ENCODE peak calls at places on chromosomes 12 and 14, in seven cellular contexts. V is GM23248, J is OCI-LY7, M is neural progenitor cell, G is PC-3, B is GM23338, P is HCT116. C is an unnamed sample.

GRCh38 chr14:73059326-73059725 is 992 bp downstream of the RBM25 start:
- DNase-seq in P (no peak), J (peak), G (no peak), M (no peak), V (peak), B (no peak), C (no peak)

GRCh38 chr14:93967637-93968250 is 8.6 kb downstream of the ASB2 start:
- DNase-seq in G (no peak), B (no peak), M (no peak), J (peak), V (no peak), P (no peak), C (no peak)

GRCh38 chr12:121656122-121656521 is 13.3 kb downstream of the MORN3 start:
- DNase-seq in M (no peak), B (no peak), P (no peak), G (no peak), J (no peak), V (no peak), C (no peak)

GRCh38 chr14:99758121-99758871 is 34.9 kb upstream of the EML1 start:
- DNase-seq in P (no peak), G (peak), J (no peak), M (peak), B (peak), V (peak), C (no peak)

GRCh38 chr14:69260246-69260978 is 454 bp downstream of the GALNT16 start:
- DNase-seq in P (no peak), V (peak), G (no peak), M (peak), B (peak), J (no peak), C (no peak)

GRCh38 chr12:11822071-11822818 is 172.8 kb downstream of the ETV6 start:
- DNase-seq in P (no peak), B (no peak), G (no peak), V (peak), J (peak), M (peak), C (peak)

GRCh38 chr14:50318031-50318626 is 6.0 kb downstream of the DMAC2L start:
- DNase-seq in G (peak), J (peak), M (peak), V (peak), B (peak), P (peak), C (no peak)

GRCh38 chr12:34033628-34034296 is 11.5 kb downstream of the ALG10 start:
- DNase-seq in P (peak), M (peak), G (peak), V (peak), J (peak), B (peak), C (peak)

GRCh38 chr12:100868487-100868886 is 73.9 kb downstream of the ANO4 start:
- DNase-seq in M (no peak), P (no peak), J (no peak), B (no peak), V (peak), G (peak), C (no peak)

GRCh38 chr12:127570387-127570786 is 696.6 kb upstream of the TMEM132C start:
- DNase-seq in B (no peak), J (no peak), G (no peak), P (no peak), M (no peak), V (no peak), C (no peak)

GRCh38 chr12:71685312-71685906 is 473 bp upstream of the TMEM19 start:
- DNase-seq in V (peak), G (no peak), J (no peak), M (no peak), P (no peak), B (no peak), C (no peak)

GRCh38 chr14:61184117-61184516 is 97.0 kb downstream of the TMEM30B start:
- DNase-seq in P (no peak), G (peak), V (peak), J (no peak), M (no peak), B (no peak), C (no peak)

GRCh38 chr14:52318829-52319604 is 4.9 kb downstream of the PTGER2 start:
- DNase-seq in M (no peak), J (no peak), P (no peak), G (no peak), B (no peak), V (peak), C (no peak)

DNA sequence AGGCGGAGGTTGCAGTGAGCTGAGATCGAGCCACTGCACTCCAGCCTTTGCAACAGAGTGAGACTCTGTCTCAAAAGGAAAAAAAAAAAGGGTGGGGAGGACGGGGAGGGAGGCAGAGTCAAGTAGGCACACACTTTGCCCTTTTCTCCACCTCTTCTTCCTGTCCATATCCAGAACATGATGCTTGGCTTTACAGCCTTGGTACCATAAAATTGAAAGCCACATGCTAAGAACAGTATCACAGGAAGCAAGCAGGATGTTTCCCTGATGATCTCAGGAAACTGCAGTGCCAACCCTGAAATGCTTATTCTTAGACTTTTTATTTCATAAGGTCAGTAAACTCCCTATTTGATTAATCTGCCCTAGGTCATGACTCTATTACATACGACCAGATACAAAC is 32.5 kb upstream of the YAF2 start:
- DNase-seq in P (no peak), M (no peak), B (no peak), J (no peak), G (no peak), V (no peak), C (no peak)
- TF ChIP-seq EZH2phosphoT487 in P (no peak), M (no peak), B (no peak), J (no peak), G (no peak), V (no peak), C (no peak)

DNA sequence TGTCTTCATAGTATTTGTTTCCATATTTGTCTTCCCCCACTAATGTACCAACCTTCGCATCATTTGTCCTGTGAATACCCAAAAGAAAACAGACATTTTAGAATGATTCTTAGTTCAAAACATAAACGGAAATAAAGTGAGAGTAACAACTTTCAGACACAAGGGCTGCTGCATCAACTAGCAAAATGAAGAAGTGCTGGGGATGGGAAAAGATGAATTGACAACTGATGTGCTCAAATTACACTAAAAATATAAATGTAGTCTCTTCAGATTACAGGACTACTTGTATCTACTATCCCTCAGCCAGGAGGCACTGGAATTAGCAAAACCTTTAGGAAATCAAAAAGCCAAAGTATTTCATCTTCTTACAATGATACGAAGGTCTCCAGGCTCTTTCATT is 743 bp downstream of the NDUFA12 start:
- DNase-seq in J (peak), P (no peak), G (no peak), V (peak), M (no peak), B (no peak), C (no peak)
- H3K27ac ChIP-seq in J (peak), P (peak), G (no peak), V (peak), M (no peak), B (peak), C (peak)

GRCh38 chr12:124608451-124608870 is 41.0 kb upstream of the NCOR2 start:
- DNase-seq in G (peak), B (no peak), P (no peak), M (no peak), V (no peak), J (peak), C (peak)

GRCh38 chr12:124610021-124610606 is 42.7 kb upstream of the NCOR2 start:
- DNase-seq in P (no peak), M (no peak), J (peak), G (no peak), V (no peak), B (no peak), C (no peak)

GRCh38 chr12:124607681-124608425 is 40.4 kb upstream of the NCOR2 start:
- DNase-seq in G (peak), P (no peak), J (peak), V (peak), M (no peak), B (no peak), C (no peak)

GRCh38 chr12:124610629-124611558 is 43.5 kb upstream of the NCOR2 start:
- DNase-seq in M (no peak), B (no peak), G (no peak), J (no peak), P (no peak), V (no peak), C (no peak)

DNA sequence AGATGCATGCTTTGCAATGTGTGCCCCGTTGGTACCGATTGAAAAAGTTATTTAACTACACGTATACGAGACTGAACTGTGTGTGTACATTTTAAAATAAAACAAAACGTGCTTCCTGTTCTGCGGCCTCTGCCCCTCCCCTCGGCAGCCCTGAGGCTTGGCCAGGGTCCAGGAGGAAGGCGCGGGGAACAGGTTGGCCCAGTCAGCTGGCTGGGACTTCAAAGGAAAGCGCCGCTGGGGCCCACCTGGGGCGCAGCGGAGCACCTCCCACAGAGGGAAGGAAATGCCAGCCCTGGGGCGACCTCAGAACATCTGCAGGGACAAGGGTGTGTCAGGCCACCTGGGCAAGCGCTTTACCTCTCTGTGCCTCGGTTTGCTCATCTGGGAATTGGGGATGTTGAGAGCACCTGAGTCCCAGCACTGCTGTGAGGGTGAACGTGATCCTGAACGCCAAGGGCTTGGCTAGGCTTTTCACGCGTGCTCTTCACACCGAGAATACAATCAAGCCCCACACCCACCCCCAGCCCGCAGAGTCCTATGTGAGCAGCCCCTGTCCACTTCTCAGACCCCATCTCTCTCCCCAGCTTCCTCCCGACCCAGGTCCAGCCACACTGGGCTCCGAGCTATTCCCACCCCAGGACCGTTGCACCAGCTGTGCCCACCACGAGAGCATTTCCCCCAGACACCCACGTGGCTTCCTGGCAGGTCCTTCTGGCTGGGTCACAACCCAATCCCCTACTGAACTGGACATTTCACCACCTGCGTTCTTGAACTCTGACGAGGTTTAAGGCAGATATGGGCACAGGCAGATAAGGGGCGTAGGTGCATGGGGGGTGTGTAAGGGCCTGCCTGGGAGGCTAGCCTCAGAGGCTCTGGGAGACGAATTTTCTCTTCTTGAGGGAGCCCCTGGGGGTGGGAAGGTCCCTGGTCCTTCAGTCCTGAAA is 41.9 kb upstream of the NCOR2 start:
- DNase-seq in G (peak), J (peak), B (peak), V (no peak), P (peak), M (no peak), C (peak)
- TF ChIP-seq EZH2phosphoT487 in G (no peak), J (no peak), B (no peak), V (no peak), P (no peak), M (no peak), C (no peak)

GRCh38 chr14:21087294-21088091 is 11.0 kb downstream of the ZNF219 start:
- DNase-seq in B (peak), P (no peak), J (peak), V (peak), M (peak), G (peak), C (peak)

GRCh38 chr14:21084988-21085853 is 13.2 kb downstream of the ZNF219 start:
- DNase-seq in P (no peak), J (no peak), V (peak), G (peak), M (no peak), B (no peak), C (no peak)

GRCh38 chr14:21089271-21089670 is 9.2 kb downstream of the ZNF219 start:
- DNase-seq in M (no peak), J (no peak), V (no peak), G (no peak), P (no peak), B (no peak), C (no peak)

GRCh38 chr14:21088687-21089086 is 9.8 kb downstream of the ZNF219 start:
- DNase-seq in V (no peak), B (no peak), M (no peak), P (no peak), G (no peak), J (no peak), C (no peak)

GRCh38 chr14:21086908-21087293 is 11.6 kb downstream of the ZNF219 start:
- DNase-seq in V (no peak), M (no peak), G (no peak), J (no peak), P (no peak), B (no peak), C (no peak)
- H3K27ac ChIP-seq in V (peak), M (peak), G (no peak), J (no peak), P (no peak), B (peak), C (no peak)

DNA sequence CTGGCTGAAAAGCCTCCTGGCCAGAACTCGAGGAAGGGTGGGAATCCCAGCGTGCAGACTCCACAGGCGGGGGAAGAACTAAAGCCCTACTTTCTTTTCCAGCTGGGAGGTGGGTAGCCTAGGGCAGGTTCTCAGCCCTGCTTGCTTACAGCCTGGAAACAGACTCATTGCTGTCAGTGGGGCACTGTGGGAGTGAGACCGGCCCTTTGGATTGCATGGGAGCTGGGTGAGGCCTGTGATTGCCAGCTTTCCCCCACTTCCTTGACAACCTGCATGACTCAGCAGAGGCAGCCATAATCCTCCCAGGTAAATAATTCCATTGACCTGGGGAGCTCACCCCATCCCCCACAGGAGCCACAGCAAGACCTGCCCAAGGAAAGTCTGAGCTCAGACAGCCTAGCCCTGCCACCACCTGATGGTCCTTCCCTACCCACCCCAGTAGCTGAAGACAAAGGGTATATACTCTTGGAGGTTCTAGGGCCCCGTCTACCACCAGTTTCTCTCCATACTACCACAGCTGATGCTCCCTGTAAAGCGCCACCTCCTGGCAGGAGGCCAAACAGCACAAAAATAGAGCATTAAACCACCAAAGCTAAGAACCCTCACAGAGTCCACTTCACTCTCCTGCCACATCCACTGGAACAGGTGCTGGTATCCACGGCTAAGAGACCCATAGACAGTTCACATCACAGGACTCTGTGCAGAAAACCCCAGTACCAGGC is 294.1 kb downstream of the SEC23A start:
- DNase-seq in P (peak), G (peak), J (no peak), V (no peak), M (no peak), B (peak), C (no peak)
- TF ChIP-seq EZH2phosphoT487 in P (no peak), G (no peak), J (no peak), V (no peak), M (no peak), B (no peak), C (no peak)

DNA sequence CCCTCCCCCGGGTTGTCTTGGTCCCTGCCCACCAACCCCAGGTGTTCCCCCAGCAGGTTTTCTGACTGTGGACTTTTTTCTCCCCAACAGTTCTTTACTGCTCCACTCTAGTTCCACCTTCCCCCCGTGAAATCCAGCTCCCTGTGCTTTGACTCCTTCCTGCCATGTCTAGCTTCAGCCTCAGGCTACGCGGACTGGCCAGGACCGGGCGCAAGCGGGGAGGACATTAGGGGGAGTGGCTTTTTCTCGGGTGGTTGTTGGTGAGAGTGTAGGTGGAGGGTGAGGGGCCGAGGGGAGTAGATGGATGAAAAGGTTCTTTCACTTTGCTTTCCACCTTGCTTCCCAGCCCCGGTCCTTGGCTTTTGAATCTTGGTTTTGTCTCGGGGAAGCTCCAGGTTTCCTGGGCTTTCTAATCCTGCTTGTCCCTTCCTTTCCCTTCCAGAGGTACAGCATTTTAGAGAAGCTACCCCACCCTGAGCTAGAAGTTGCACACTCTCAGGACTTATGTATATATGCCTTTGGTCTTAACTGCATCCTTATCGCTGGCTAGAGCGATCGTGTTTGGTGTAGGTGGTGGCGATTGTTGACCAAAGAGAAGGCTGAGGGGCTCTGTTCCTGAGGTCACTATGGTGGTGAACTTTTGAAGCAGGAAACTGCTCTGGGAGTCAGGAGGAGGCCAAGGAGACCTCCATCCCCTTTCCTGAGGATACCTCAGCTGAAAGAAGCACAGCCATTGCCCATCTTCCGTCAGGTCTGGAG is 754 bp downstream of the PIP4K2C start:
- DNase-seq in B (peak), M (peak), J (no peak), V (peak), P (no peak), G (peak), C (peak)
- H3K27ac ChIP-seq in B (no peak), M (no peak), J (no peak), V (no peak), P (peak), G (peak), C (no peak)

GRCh38 chr12:56834886-56835285 is 71.8 kb downstream of the HSD17B6 start:
- DNase-seq in B (no peak), M (no peak), P (no peak), V (no peak), G (no peak), J (no peak), C (no peak)

GRCh38 chr12:56836317-56836716 is 73.2 kb downstream of the HSD17B6 start:
- DNase-seq in J (peak), M (no peak), P (no peak), G (peak), V (peak), B (no peak), C (no peak)

GRCh38 chr12:56838602-56839488 is 75.7 kb downstream of the HSD17B6 start:
- DNase-seq in G (peak), M (no peak), B (no peak), V (no peak), P (no peak), J (no peak), C (no peak)

GRCh38 chr12:56839489-56840442 is 76.6 kb downstream of the HSD17B6 start:
- DNase-seq in V (peak), P (peak), J (peak), G (peak), B (peak), M (peak), C (peak)

GRCh38 chr12:56836800-56837663 is 73.9 kb downstream of the HSD17B6 start:
- DNase-seq in P (no peak), V (peak), G (peak), J (peak), M (no peak), B (no peak), C (no peak)
- TF ChIP-seq EZH2phosphoT487 in P (no peak), V (no peak), G (no peak), J (no peak), M (no peak), B (no peak), C (no peak)

DNA sequence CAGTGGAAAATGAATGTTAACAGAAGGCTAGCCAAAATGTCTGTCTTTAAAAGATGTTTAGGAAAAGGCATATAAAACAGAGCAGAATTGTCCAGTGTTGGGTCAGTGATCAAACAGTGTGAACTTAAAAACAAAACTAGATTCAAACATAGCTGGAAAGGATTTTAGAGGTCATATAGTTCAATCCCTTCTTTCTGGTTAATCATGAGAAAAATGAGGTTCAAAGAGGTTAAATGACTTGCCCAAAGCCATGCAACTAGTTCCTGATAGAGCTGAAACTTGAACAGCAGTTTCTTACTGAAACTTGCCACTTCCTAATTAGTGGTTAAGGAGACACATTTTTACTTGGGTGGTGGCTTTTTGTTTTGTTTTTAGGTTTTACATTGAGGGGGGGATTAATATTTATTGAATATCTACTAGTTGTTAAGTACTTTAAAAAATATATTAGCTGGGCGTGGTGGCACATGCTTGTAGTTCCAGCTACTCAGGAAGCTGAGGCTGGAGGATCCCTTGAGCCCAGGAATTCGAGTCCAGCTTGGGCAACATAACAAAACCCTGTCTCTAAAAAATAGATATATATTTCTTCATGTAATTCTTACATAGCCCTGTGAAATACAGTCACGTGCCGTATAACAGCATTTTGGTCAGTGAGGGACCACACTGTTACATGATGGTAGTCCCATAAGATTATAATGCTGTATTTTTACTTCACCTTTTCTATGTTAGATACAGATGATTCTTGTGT is 20.4 kb downstream of the ACVR1B start:
- DNase-seq in M (no peak), J (no peak), G (no peak), V (no peak), P (no peak), B (no peak), C (peak)
- H3K27ac ChIP-seq in M (no peak), J (no peak), G (no peak), V (peak), P (no peak), B (no peak), C (no peak)